ENCODE peak calls at places on chromosomes 11 and 22, in nine cellular contexts. K is right atrium auricular region, L is A549, F is right cardiac atrium, D is pancreas, V is cardiac muscle cell, P is PC-3, R is stomach, J is HCT116. E is an unnamed sample.

GRCh38 chr11:116558504-116559252 is 214.1 kb downstream of the BUD13 start:
- DNase-seq in D (no peak), P (peak; percentile 20), V (peak; percentile 28), F (no peak), J (no peak), L (no peak), K (no peak), R (no peak), E (no peak)

GRCh38 chr22:36191106-36191836 is 10.3 kb downstream of the APOL4 start:
- DNase-seq in F (peak; percentile 91), R (no peak), D (peak; percentile 37), P (no peak), V (peak; percentile 28), K (peak; percentile 80), J (no peak), L (no peak), E (no peak)

GRCh38 chr11:129323896-129324522 is 51.6 kb upstream of the BARX2 start:
- DNase-seq in F (no peak), J (no peak), R (peak; percentile 43), V (peak; percentile 74), L (peak; percentile 47), K (no peak), P (no peak), D (peak; percentile 55), E (no peak)

GRCh38 chr11:117456027-117456720 is 128.5 kb downstream of the CEP164 start:
- DNase-seq in D (no peak), L (no peak), K (no peak), P (no peak), V (no peak), F (no peak), R (no peak), J (no peak), E (no peak)

GRCh38 chr11:78156081-78156844 is 16.8 kb upstream of the ALG8 start:
- DNase-seq in P (peak; percentile 19), V (no peak), R (no peak), D (no peak), K (no peak), J (no peak), L (no peak), F (no peak), E (no peak)

GRCh38 chr11:91921974-91922373 is 302.6 kb upstream of the FAT3 start:
- DNase-seq in L (peak; percentile 11), J (no peak), D (no peak), P (peak; percentile 82), R (no peak), F (no peak), K (no peak), V (no peak), E (no peak)

GRCh38 chr11:77602385-77603105 is 12.8 kb downstream of the AQP11 start:
- DNase-seq in V (peak; percentile 87), R (no peak), D (no peak), J (no peak), P (peak; percentile 97), L (peak; percentile 72), K (no peak), F (no peak), E (no peak)

GRCh38 chr11:35005156-35005780 is 88.8 kb downstream of the PDHX start:
- DNase-seq in V (no peak), F (no peak), J (no peak), R (peak; percentile 59), D (peak; percentile 70), P (peak; percentile 73), L (peak; percentile 19), K (no peak), E (no peak)

GRCh38 chr11:42631223-42631843 is 680.5 kb upstream of the API5 start:
- DNase-seq in L (peak; percentile 21), R (no peak), D (no peak), J (no peak), F (no peak), K (no peak), V (peak; percentile 34), P (peak; percentile 65), E (no peak)

GRCh38 chr11:34345991-34346480 is 11.8 kb downstream of the ABTB2 start:
- DNase-seq in K (peak; percentile 65), R (no peak), L (no peak), J (no peak), V (peak; percentile 55), P (no peak), D (no peak), F (peak; percentile 75), E (no peak)

GRCh38 chr11:1840780-1841480 is 2.1 kb downstream of the TNNI2 start:
- DNase-seq in R (no peak), V (no peak), K (no peak), J (no peak), P (no peak), D (no peak), L (no peak), F (peak; percentile 66), E (no peak)

GRCh38 chr11:34027516-34028406 is 23.8 kb upstream of the CAPRIN1 start:
- DNase-seq in P (no peak), F (no peak), J (no peak), L (peak; percentile 35), D (peak; percentile 70), R (peak; percentile 66), V (no peak), K (no peak), E (no peak)

GRCh38 chr11:130858215-130858614 is 58.1 kb downstream of the SNX19 start:
- DNase-seq in F (no peak), V (no peak), K (no peak), L (peak; percentile 24), J (peak; percentile 26), P (peak; percentile 35), D (peak; percentile 30), R (no peak), E (no peak)

GRCh38 chr11:6755303-6755952 is 16.3 kb downstream of the OR2AG2 start:
- DNase-seq in P (peak; percentile 60), L (peak; percentile 36), J (peak; percentile 24), K (no peak), V (peak; percentile 57), R (peak; percentile 27), F (no peak), D (peak; percentile 28), E (no peak)

GRCh38 chr11:119493712-119494111 is 70.7 kb upstream of the THY1 start:
- DNase-seq in F (no peak), L (no peak), R (peak; percentile 39), V (peak; percentile 39), P (peak; percentile 69), J (no peak), D (no peak), K (no peak), E (no peak)

GRCh38 chr11:106503901-106504300 is 426.4 kb downstream of the AASDHPPT start:
- DNase-seq in L (no peak), K (no peak), F (no peak), V (peak; percentile 24), R (no peak), D (no peak), J (no peak), P (no peak), E (no peak)

GRCh38 chr11:102254047-102254446 is 63.2 kb upstream of the BIRC3 start:
- DNase-seq in L (peak; percentile 36), V (no peak), F (no peak), J (peak; percentile 46), D (no peak), K (no peak), R (no peak), P (peak; percentile 47), E (no peak)

GRCh38 chr11:119222308-119222707 is 16.2 kb downstream of the CBL start:
- DNase-seq in F (no peak), D (no peak), V (peak; percentile 58), R (no peak), L (no peak), J (no peak), K (peak; percentile 7), P (peak; percentile 28), E (no peak)

GRCh38 chr11:62593434-62594044 is 2.2 kb upstream of the TUT1 start:
- DNase-seq in K (peak; percentile 89), J (no peak), V (peak; percentile 86), R (peak; percentile 87), L (peak; percentile 88), P (peak; percentile 71), D (peak; percentile 76), F (peak; percentile 89), E (peak; percentile 90)

GRCh38 chr11:65653229-65654225 is 9.2 kb downstream of the RELA start:
- DNase-seq in P (no peak), L (no peak), D (peak; percentile 34), J (no peak), V (peak; percentile 35), K (no peak), F (no peak), R (peak; percentile 77), E (peak; percentile 70)

GRCh38 chr11:128290106-128290840 is 297.1 kb downstream of the ETS1 start:
- DNase-seq in R (peak; percentile 61), P (peak; percentile 94), L (peak; percentile 59), J (peak; percentile 46), K (peak; percentile 63), V (peak; percentile 87), F (peak; percentile 59), D (peak; percentile 62), E (peak; percentile 67)
- H3K4me3 ChIP-seq in R (no peak overlapping the region), P (no peak overlapping the region), L (no peak overlapping the region), J (no peak overlapping the region), K (peak overlapping the region; percentile 3), V (no peak overlapping the region), F (no peak overlapping the region), D (no peak overlapping the region), E (peak overlapping the region; percentile 29)

DNA sequence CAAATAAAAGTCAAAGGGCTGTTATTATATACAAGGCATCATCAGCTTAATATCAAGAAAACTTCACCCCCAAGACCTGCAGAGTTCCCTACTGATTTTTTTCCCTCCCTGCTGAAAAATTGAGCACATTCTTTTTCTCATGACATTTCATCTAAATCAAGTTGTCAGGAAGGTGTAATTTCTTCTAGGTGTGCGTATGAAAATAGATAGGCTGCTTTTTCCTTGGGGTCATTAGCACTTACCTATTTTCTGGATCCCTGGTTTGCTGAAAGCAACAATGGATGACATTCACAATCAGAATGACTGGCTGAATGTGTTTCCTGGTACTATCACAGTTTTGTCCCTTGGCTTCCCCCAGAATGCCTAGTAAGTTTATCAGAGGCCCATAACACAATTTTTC is 225.0 kb upstream of the KIRREL3 start:
- DNase-seq in L (no peak), P (no peak), V (no peak), K (no peak), R (no peak), F (no peak), D (no peak), J (no peak), E (no peak)
- H3K4me1 ChIP-seq in L (no peaks in the 10 kb centered on the region), P (no peaks in the 10 kb centered on the region), V (no peaks in the 10 kb centered on the region), K (no peaks in the 10 kb centered on the region), R (no peaks in the 10 kb centered on the region), F (no peaks in the 10 kb centered on the region), D (no peaks in the 10 kb centered on the region), J (no peaks in the 10 kb centered on the region), E (no peaks in the 10 kb centered on the region)

GRCh38 chr11:27191061-27191460 is 150.4 kb downstream of the BBOX1 start:
- DNase-seq in J (no peak), F (no peak), L (no peak), R (no peak), D (no peak), V (no peak), P (no peak), K (no peak), E (no peak)
- H3K4me3 ChIP-seq in J (no peak overlapping the region), F (no peak overlapping the region), L (no peak overlapping the region), R (no peak overlapping the region), D (no peak overlapping the region), V (no peak overlapping the region), P (no peak overlapping the region), K (no peak overlapping the region), E (no peak overlapping the region)

DNA sequence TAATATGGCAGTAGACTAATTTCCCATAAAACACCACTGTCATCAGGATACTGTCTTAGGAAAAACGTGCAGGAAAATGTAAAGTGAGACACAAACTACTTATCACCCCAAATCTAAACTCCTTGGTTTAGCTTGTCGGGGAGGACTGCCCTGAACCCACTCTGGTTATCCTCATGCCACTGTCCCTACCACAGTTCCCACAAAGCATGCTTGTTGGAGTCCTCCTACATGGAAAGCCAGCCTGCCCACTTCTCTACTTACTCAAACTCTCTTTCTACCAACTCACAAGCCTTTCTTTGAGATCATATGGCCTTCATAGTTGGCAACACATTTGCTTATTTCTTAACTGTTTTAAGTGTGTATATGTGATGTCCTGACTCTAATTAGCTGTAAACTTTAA is 179.0 kb downstream of the SWAP70 start:
- DNase-seq in R (no peak), D (no peak), P (no peak), F (no peak), V (no peak), J (no peak), K (no peak), L (no peak), E (no peak)
- H3K4me1 ChIP-seq in R (no peaks in the 10 kb centered on the region), D (no peaks in the 10 kb centered on the region), P (peaks cover 31% of the 10 kb centered on the region), F (no peaks in the 10 kb centered on the region), V (no peaks in the 10 kb centered on the region), J (no peaks in the 10 kb centered on the region), K (no peaks in the 10 kb centered on the region), L (peaks cover 15% of the 10 kb centered on the region), E (no peaks in the 10 kb centered on the region)

E was measured in upper lobe of right lung.